ENCODE peak calls at places on chromosome 12, in nine cellular contexts. N is uterus; W is endodermal cell; A is CD8-positive, alpha-beta memory T cell; Q is fibroblast of lung; K is PC-9; J is GM23248; F is GM12878; P is right lobe of liver. Y is an unnamed sample.
A peak's percentile ranks its signal among the peaks of the same experiment; 100 is the strongest.

GRCh38 chr12:130451001-130451930 is 113.6 kb downstream of the PIWIL1 start:
- DNase-seq in A (no peak), F (no peak), Q (no peak), K (no peak), N (no peak), J (no peak), W (no peak), P (no peak), Y (no peak)

GRCh38 chr12:123543541-123543940 is 10.0 kb upstream of the RILPL1 start:
- DNase-seq in Q (no peak), K (no peak), F (no peak), N (no peak), J (no peak), W (no peak), A (no peak), P (no peak), Y (no peak)

GRCh38 chr12:94100990-94101901 is 47.1 kb upstream of the PLXNC1 start:
- DNase-seq in P (peak; percentile 78), F (no peak), N (peak; percentile 72), W (peak; percentile 95), Q (peak; percentile 68), A (peak; percentile 73), J (peak; percentile 86), K (no peak), Y (peak; percentile 49)

GRCh38 chr12:28961948-28962384 is 187.1 kb upstream of the FAR2 start:
- DNase-seq in K (no peak), A (no peak), N (peak; percentile 17), Q (no peak), W (no peak), P (no peak), F (no peak), J (no peak), Y (peak; percentile 46)

GRCh38 chr12:52010152-52010622 is 3.4 kb downstream of the TAMALIN start:
- DNase-seq in A (no peak), W (peak; percentile 95), N (peak; percentile 89), K (no peak), Q (peak; percentile 91), J (peak; percentile 72), F (no peak), P (peak; percentile 80), Y (no peak)

GRCh38 chr12:65443038-65443437 is 164.6 kb downstream of the MSRB3 start:
- DNase-seq in P (no peak), W (no peak), F (no peak), Q (no peak), N (no peak), A (no peak), J (peak; percentile 54), K (no peak), Y (no peak)

GRCh38 chr12:105418821-105419291 is 88.4 kb downstream of the C12orf75 start:
- DNase-seq in P (no peak), Q (no peak), W (peak; percentile 87), K (no peak), F (no peak), A (no peak), N (no peak), J (peak; percentile 44), Y (no peak)

GRCh38 chr12:132066345-132066685 is 77.8 kb downstream of the DDX51 start:
- DNase-seq in A (no peak), P (no peak), F (peak; percentile 77), N (no peak), J (no peak), Q (no peak), W (no peak), K (no peak), Y (no peak)

GRCh38 chr12:126389215-126389841 is 1324.1 kb downstream of the AACS start:
- DNase-seq in K (no peak), P (no peak), F (no peak), A (no peak), W (no peak), J (peak; percentile 8), N (no peak), Q (peak; percentile 83), Y (no peak)

GRCh38 chr12:55728185-55728931 is 451 bp downstream of the CD63 start:
- DNase-seq in A (no peak), F (no peak), N (peak; percentile 83), W (peak; percentile 83), P (peak; percentile 83), J (peak; percentile 74), K (peak; percentile 43), Q (peak; percentile 70), Y (peak; percentile 44)

GRCh38 chr12:26287666-26288408 is 92.5 kb downstream of the SSPN start:
- DNase-seq in J (no peak), F (no peak), A (no peak), W (no peak), N (no peak), Q (peak; percentile 41), P (no peak), K (no peak), Y (peak; percentile 99)

GRCh38 chr12:18468521-18469075 is 207.3 kb downstream of the PIK3C2G start:
- DNase-seq in W (no peak), A (no peak), N (no peak), P (no peak), Q (peak; percentile 28), K (no peak), J (peak; percentile 83), F (no peak), Y (peak; percentile 84)

GRCh38 chr12:56020437-56021189 is at the start of gene IKZF4:
- DNase-seq in P (no peak), K (no peak), J (no peak), N (peak; percentile 82), F (no peak), W (peak; percentile 92), Q (peak; percentile 94), A (no peak), Y (no peak)

GRCh38 chr12:67006612-67007011 is 262.5 kb upstream of the CAND1 start:
- DNase-seq in A (no peak), N (no peak), J (no peak), Q (no peak), K (no peak), W (no peak), P (no peak), F (no peak), Y (no peak)

GRCh38 chr12:49838973-49839633 is 3.8 kb downstream of the BCDIN3D start:
- DNase-seq in N (no peak), Q (peak; percentile 60), P (no peak), F (no peak), J (peak; percentile 66), K (peak; percentile 55), W (peak; percentile 82), A (no peak), Y (peak; percentile 40)

GRCh38 chr12:12720052-12720451 is 2.9 kb downstream of the CDKN1B start:
- DNase-seq in J (peak; percentile 26), K (no peak), F (no peak), A (no peak), Q (no peak), P (no peak), W (no peak), N (no peak), Y (peak; percentile 65)

GRCh38 chr12:98274430-98275130 is 240.8 kb upstream of the TMPO start:
- DNase-seq in Q (no peak), W (no peak), P (no peak), F (peak; percentile 71), A (no peak), N (no peak), K (no peak), J (no peak), Y (no peak)

GRCh38 chr12:119176267-119177055 is 2.3 kb upstream of the HSPB8 start:
- DNase-seq in J (peak; percentile 99), A (no peak), W (peak; percentile 82), F (no peak), Q (peak; percentile 94), P (peak; percentile 41), N (peak; percentile 97), K (peak; percentile 79), Y (peak; percentile 55)

GRCh38 chr12:110355080-110355479 is 48.4 kb downstream of the ANAPC7 start:
- DNase-seq in Q (no peak), N (no peak), F (no peak), W (peak; percentile 87), J (peak; percentile 44), K (no peak), P (no peak), A (no peak), Y (no peak)

GRCh38 chr12:110352401-110352800 is 51.1 kb downstream of the ANAPC7 start:
- DNase-seq in Q (no peak), N (no peak), P (no peak), F (no peak), J (no peak), A (no peak), K (no peak), W (no peak), Y (no peak)

GRCh38 chr12:110351119-110351518 is 52.4 kb downstream of the ANAPC7 start:
- DNase-seq in N (no peak), F (no peak), P (no peak), A (no peak), J (no peak), W (no peak), K (no peak), Q (no peak), Y (no peak)

GRCh38 chr12:110354172-110354780 is 49.2 kb downstream of the ANAPC7 start:
- DNase-seq in F (no peak), A (no peak), K (no peak), W (no peak), Q (no peak), P (no peak), J (no peak), N (no peak), Y (no peak)

GRCh38 chr12:110353211-110353965 is 50.1 kb downstream of the ANAPC7 start:
- DNase-seq in Q (no peak), A (no peak), K (no peak), N (no peak), W (no peak), F (no peak), J (no peak), P (no peak), Y (no peak)
- H3K36me3 ChIP-seq in Q (peaks cover 19% of the 10 kb centered on the region), A (no peaks in the 10 kb centered on the region), K (no peaks in the 10 kb centered on the region), N (no peaks in the 10 kb centered on the region), W (peaks cover 32% of the 10 kb centered on the region), F (peaks cover 11% of the 10 kb centered on the region), J (peaks cover 24% of the 10 kb centered on the region), P (peaks cover 2% of the 10 kb centered on the region), Y (peaks cover 14% of the 10 kb centered on the region)

DNA sequence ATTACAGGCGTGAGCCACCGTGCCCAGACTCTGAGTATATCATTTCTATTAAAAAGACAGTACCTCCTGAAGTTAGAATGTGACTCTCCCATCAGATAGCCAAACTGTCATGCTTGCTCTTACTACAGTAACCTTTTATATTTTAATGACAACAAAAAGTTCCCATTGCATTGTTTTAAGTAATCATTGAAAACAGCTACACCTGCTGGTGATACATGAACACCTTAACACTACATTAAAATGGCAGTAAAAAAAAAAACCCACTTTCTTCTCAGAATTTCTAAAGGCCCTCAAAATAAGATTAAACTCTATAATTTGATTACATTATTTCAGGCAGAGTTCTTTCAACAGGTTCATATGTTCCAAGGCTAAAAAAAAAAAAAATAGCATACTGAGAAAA is 76.7 kb downstream of the SH2B3 start:
- DNase-seq in K (no peak), P (no peak), F (no peak), W (no peak), N (no peak), Q (no peak), A (no peak), J (peak; percentile 16), Y (no peak)
- H3K36me3 ChIP-seq in K (peaks cover 47% of the 10 kb centered on the region), P (peaks cover 5% of the 10 kb centered on the region), F (peaks cover 3% of the 10 kb centered on the region), W (peaks cover 85% of the 10 kb centered on the region), N (no peaks in the 10 kb centered on the region), Q (peaks cover 6% of the 10 kb centered on the region), A (peaks cover 11% of the 10 kb centered on the region), J (peaks cover 72% of the 10 kb centered on the region), Y (peaks cover 26% of the 10 kb centered on the region)

GRCh38 chr12:68293347-68293746 is 38.8 kb downstream of the MDM1 start:
- DNase-seq in K (no peak), A (no peak), F (no peak), P (no peak), Q (no peak), W (no peak), J (peak; percentile 29), N (no peak), Y (no peak)
- H3K36me3 ChIP-seq in K (no peaks in the 10 kb centered on the region), A (no peaks in the 10 kb centered on the region), F (no peaks in the 10 kb centered on the region), P (no peaks in the 10 kb centered on the region), Q (no peaks in the 10 kb centered on the region), W (peaks cover 4% of the 10 kb centered on the region), J (peaks cover 15% of the 10 kb centered on the region), N (no peaks in the 10 kb centered on the region), Y (no peaks in the 10 kb centered on the region)

GRCh38 chr12:108814462-108815211 is 42.7 kb downstream of the SSH1 start:
- DNase-seq in P (no peak), K (no peak), F (no peak), A (no peak), W (no peak), Q (no peak), N (no peak), J (peak; percentile 8), Y (peak; percentile 99)
- H3K36me3 ChIP-seq in P (peaks cover 2% of the 10 kb centered on the region), K (peaks cover 9% of the 10 kb centered on the region), F (peaks cover 51% of the 10 kb centered on the region), A (peaks cover 13% of the 10 kb centered on the region), W (peaks cover 59% of the 10 kb centered on the region), Q (peaks cover 30% of the 10 kb centered on the region), N (no peaks in the 10 kb centered on the region), J (peaks cover 68% of the 10 kb centered on the region), Y (peaks cover 17% of the 10 kb centered on the region)